ENCODE peak calls at places on chromosomes 11 and 22, in seven cellular contexts. V is IMR-90, R is transverse colon, G is sigmoid colon, I is body of pancreas, J is esophagus squamous epithelium, W is ovary. B is an unnamed sample.

GRCh38 chr22:49772692-49773091 is 55.0 kb downstream of the BRD1 start:
- DNase-seq in V (no peak), R (no peak), G (no peak), I (no peak), J (no peak), W (no peak), B (no peak)

GRCh38 chr22:26890870-26891269 is 233.5 kb downstream of the MIAT start:
- DNase-seq in V (no peak), R (no peak), G (no peak), I (no peak), J (no peak), W (no peak), B (no peak)

GRCh38 chr11:71240865-71241691 is 11.3 kb downstream of the SHANK2 start:
- DNase-seq in V (peak), R (peak), G (peak), I (peak), J (no peak), W (no peak), B (peak)

GRCh38 chr22:44394246-44395115 is 81.7 kb upstream of the SHISAL1 start:
- DNase-seq in V (no peak), R (no peak), G (peak), I (peak), J (no peak), W (peak), B (no peak)

GRCh38 chr11:5129457-5129877 is 8.7 kb downstream of the OR52A5 start:
- DNase-seq in V (peak), R (no peak), G (no peak), I (no peak), J (no peak), W (no peak), B (no peak)

GRCh38 chr11:14065153-14065552 is 102.6 kb downstream of the SPON1 start:
- DNase-seq in V (no peak), R (peak), G (no peak), I (no peak), J (no peak), W (no peak), B (no peak)

GRCh38 chr11:112656772-112657428 is 304.3 kb upstream of the NCAM1 start:
- DNase-seq in V (peak), R (no peak), G (no peak), I (no peak), J (no peak), W (no peak), B (no peak)

GRCh38 chr11:2587976-2588748 is 111.6 kb downstream of the KCNQ1OT1 start:
- DNase-seq in V (no peak), R (no peak), G (peak), I (peak), J (no peak), W (peak), B (no peak)

GRCh38 chr11:80727315-80727714 is 1286.5 kb upstream of the TENM4 start:
- DNase-seq in V (no peak), R (no peak), G (no peak), I (no peak), J (no peak), W (no peak), B (peak)

DNA sequence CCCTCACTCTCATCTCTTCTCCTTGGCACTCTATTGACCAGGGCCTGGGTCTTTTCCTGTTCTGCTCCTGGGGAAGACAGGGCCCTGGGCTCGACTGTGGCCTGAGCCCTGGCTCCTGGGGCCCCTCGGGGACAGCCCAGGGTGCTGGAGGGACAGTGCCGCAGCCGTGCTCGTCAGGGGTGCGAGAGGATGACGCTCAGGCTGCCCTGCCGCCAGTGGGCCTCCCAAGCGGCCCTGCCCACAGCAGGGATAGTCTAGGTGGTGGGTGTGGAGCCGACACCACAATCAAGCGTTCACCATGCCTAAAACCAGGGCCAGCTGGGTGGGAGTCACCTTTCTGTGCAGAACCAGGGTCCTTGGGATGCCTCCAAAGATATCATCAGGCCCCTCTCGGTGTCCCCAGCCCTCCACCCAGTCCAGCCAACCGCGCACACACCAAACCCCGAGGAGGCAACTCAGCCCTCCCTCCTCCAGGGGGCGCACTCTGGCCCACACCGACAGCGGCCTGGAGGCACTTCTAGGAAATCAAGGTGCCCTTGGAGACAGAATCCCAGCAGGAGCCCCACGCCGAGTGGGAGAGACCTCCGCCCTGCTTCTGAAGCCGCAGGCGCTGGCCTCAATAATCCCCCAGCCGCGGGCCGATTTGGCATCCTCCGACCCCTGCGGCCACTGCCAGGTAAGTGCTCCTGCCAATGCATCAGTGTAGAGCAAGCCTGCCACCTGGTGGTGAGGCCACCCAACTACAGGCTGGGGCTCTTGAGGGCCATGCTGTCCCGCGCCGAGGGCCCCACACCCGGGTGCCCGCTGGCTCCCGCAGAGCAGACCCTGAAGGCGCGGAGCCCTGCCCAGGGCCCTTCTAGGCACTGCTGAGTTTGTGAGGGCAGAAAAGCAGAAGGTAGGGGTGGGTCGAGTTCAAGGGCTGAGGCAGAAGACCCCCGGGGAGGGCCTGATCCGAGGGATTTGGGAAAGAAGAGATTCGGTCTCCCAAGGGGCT is 496.4 kb downstream of the BUD13 start:
- DNase-seq in V (peak), R (peak), G (peak), I (peak), J (no peak), W (peak), B (peak)
- H3K4me3 ChIP-seq in V (no peak), R (peak), G (no peak), I (no peak), J (no peak), W (no peak), B (peak)

DNA sequence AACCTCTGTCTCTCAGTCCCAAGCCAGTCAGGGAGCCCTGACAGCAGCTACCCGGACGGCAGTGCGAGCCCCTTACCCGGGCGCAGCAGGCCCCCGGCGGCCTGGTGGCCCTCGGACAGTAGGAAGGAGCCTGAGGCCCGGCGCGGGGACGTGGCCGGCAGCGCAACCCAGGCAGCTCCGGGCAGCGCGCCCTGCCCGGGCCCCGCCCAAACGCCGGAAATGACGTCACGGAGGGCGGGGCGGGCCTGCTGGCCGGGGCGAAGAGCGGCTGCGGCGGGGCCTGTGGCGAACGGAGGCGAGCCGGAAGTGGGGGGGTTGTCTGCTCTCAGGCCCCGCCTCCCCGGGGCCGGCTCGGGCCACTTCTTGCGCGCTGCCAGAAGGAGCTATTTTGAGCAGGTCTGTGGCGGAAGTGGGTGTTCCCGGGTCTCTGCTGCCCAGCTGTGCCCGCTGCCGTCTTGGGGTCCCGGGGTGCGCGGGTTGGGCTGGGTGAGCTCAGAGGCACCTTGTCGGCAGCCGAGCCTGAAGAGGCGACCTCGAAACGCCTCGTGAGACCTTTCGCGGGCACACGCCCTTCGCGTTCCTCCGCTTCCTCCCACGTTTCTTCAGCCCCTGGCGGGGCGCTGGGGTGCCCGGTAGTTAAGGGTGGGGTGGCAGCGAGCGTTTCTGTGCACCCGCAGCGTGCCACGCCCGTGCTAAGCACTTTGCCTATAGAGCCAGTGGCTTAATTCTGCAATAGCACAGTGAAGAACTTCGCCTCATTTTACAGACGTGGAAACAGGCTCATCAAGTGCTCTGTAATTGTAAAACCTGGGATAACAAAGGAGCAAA is at the start of gene C11orf24:
- DNase-seq in V (peak), R (peak), G (peak), I (peak), J (peak), W (peak), B (peak)
- TF ChIP-seq POLR2A in V (peak), R (peak), G (peak), I (peak), J (no peak), W (peak), B (peak)

DNA sequence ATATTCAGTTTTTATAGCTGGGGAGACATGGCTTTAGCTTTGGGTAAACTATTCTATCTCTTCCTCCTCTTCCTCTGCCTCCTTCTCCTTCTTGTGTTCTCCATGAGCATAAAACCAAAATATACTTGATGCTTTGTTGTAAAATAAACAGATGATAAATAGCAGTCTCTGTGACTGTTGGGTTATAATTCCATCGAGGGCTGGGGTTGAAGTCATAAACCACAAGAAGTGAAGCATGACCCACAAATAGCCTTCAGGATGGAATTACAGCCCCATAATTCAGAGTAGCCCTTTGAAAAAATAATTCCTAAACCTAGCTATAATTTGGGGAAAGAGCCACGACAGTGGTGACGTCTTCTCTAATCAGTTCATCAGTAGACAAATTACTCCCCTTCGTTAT is 177.7 kb downstream of the SNX19 start:
- DNase-seq in V (peak), R (no peak), G (no peak), I (no peak), J (no peak), W (no peak), B (no peak)
- H3K27ac ChIP-seq in V (peak), R (no peak), G (no peak), I (no peak), J (peak), W (no peak), B (no peak)

GRCh38 chr11:1223346-1224108 is 661 bp downstream of the MUC5B start:
- DNase-seq in V (no peak), R (peak), G (peak), I (peak), J (no peak), W (no peak), B (peak)
- H3K4me3 ChIP-seq in V (no peak), R (peak), G (no peak), I (no peak), J (no peak), W (no peak), B (no peak)

DNA sequence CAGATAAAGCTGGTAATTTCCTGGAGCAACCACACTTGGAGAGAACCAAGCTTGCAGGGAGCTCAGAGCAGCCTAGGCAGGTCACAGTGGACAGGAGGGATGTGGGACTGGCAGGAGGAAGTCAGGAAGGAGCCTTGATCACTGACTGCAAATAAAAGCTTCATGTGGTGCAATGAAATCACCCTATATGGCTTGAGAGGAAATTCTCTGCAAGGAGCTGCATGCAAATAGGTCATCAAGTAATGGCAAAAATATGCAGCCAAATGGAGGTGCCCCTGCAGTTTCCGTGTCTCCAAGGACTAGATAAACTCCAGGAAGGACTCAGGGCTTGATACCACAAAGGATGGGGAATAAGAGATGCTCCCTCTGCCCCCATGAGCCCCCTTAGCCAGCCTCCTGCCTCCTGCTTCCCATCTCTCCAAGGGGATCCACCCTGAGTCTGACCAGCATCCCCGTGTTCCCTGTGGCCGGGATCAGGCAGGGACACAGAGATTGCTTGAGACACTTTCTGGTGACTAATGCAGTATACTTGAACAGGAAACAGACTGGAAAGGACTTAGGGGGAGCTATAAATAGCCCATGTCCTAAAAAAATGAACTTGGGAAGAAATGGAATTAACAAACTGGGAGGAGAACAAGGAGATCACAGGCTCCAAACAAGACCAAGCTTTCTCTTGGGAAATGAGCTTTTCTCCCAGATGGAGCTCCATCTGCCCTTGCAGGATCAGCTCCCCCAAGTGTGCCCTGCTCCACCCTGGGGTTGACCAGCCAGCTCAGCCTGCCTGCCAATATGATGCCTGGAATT is 23.9 kb upstream of the MICAL2 start:
- DNase-seq in V (peak), R (peak), G (peak), I (peak), J (no peak), W (peak), B (peak)
- TF ChIP-seq POLR2A in V (peak), R (peak), G (no peak), I (no peak), J (no peak), W (no peak), B (no peak)

DNA sequence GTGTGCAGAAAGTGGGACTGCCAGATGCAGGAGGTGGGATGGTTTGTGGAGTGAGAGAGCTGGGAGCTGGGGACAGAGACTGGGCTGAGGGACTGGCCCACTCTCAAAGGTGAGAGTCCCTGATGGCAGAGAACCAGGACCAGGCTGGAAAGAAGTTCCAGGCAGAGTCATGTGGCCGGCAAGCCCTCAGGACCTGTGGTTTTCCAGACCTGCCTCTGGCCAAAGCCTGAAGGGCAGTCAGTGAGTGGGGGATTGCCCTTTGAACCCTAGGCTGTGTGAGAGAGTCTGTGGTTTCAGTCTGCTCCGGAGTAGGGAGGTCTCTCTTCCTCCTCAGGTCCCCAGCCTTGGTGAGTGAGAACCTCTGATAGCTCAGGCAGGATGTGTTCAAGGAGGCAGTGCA is 17.0 kb downstream of the KCNC1 start:
- DNase-seq in V (no peak), R (no peak), G (no peak), I (no peak), J (no peak), W (no peak), B (no peak)
- H3K27ac ChIP-seq in V (no peak), R (no peak), G (no peak), I (no peak), J (no peak), W (no peak), B (no peak)

GRCh38 chr11:9665749-9666148 is 1.9 kb downstream of the SWAP70 start:
- DNase-seq in V (no peak), R (no peak), G (no peak), I (no peak), J (no peak), W (no peak), B (no peak)
- H3K4me3 ChIP-seq in V (no peak), R (no peak), G (no peak), I (no peak), J (no peak), W (no peak), B (no peak)

B was measured in testis.